ENCODE peak calls at places on chromosomes 3 and 15, in eight cellular contexts. P is type B pancreatic cell, J is OCI-LY7, H is testis, C is pancreas, B is astrocyte of the spinal cord, I is fibroblast of the aortic adventitia, R is right lobe of liver. Q is an unnamed sample.

GRCh38 chr3:8421267-8421666 is 80.4 kb upstream of the LMCD1 start:
- DNase-seq in P (no peak), J (peak), H (no peak), C (no peak), B (no peak), I (no peak), R (no peak), Q (no peak)

GRCh38 chr3:50592568-50592967 is 19.0 kb downstream of the CISH start:
- DNase-seq in P (no peak), J (no peak), H (no peak), C (no peak), B (no peak), I (no peak), R (no peak), Q (no peak)

GRCh38 chr15:89665449-89666146 is 10.3 kb upstream of the KIF7 start:
- DNase-seq in P (no peak), J (no peak), H (peak), C (peak), B (peak), I (peak), R (no peak), Q (peak)

GRCh38 chr3:62379206-62379834 is 6.0 kb upstream of the FEZF2 start:
- DNase-seq in P (no peak), J (no peak), H (no peak), C (no peak), B (no peak), I (no peak), R (no peak), Q (no peak)

GRCh38 chr15:77619883-77620282 is 12.8 kb downstream of the LINGO1 start:
- DNase-seq in P (no peak), J (no peak), H (no peak), C (no peak), B (no peak), I (no peak), R (no peak), Q (no peak)

GRCh38 chr3:150094150-150094932 is 123.6 kb upstream of the PFN2 start:
- DNase-seq in P (no peak), J (no peak), H (no peak), C (no peak), B (peak), I (no peak), R (no peak), Q (no peak)

GRCh38 chr15:75167588-75168076 is 34.0 kb upstream of the C15orf39 start:
- DNase-seq in P (no peak), J (no peak), H (no peak), C (no peak), B (peak), I (peak), R (no peak), Q (no peak)

GRCh38 chr15:76309561-76310330 is 1.5 kb downstream of the ETFA start:
- DNase-seq in P (no peak), J (no peak), H (no peak), C (no peak), B (no peak), I (peak), R (no peak), Q (no peak)

GRCh38 chr3:64267774-64268604 is 42.7 kb upstream of the PRICKLE2 start:
- DNase-seq in P (no peak), J (no peak), H (peak), C (no peak), B (peak), I (peak), R (peak), Q (no peak)

GRCh38 chr3:171980578-171981270 is 58.7 kb upstream of the FNDC3B start:
- DNase-seq in P (no peak), J (peak), H (no peak), C (no peak), B (no peak), I (peak), R (no peak), Q (no peak)

GRCh38 chr3:31909455-31909854 is 71.6 kb downstream of the OSBPL10 start:
- DNase-seq in P (no peak), J (no peak), H (no peak), C (no peak), B (no peak), I (no peak), R (no peak), Q (no peak)

GRCh38 chr15:39908186-39908585 is 11.9 kb downstream of the GPR176 start:
- DNase-seq in P (no peak), J (no peak), H (no peak), C (no peak), B (peak), I (peak), R (no peak), Q (no peak)

GRCh38 chr3:141105828-141106628 is 54.9 kb downstream of the SPSB4 start:
- DNase-seq in P (no peak), J (peak), H (peak), C (peak), B (peak), I (peak), R (no peak), Q (peak)

GRCh38 chr3:152038491-152038890 is 165.0 kb downstream of the SUCNR1 start:
- DNase-seq in P (no peak), J (no peak), H (no peak), C (no peak), B (no peak), I (peak), R (no peak), Q (no peak)

GRCh38 chr3:43865376-43865775 is 174.6 kb downstream of the ABHD5 start:
- DNase-seq in P (no peak), J (no peak), H (no peak), C (no peak), B (no peak), I (no peak), R (no peak), Q (no peak)

GRCh38 chr3:157073810-157074209 is 86.1 kb downstream of the CCNL1 start:
- DNase-seq in P (no peak), J (no peak), H (no peak), C (no peak), B (peak), I (peak), R (no peak), Q (no peak)

GRCh38 chr3:194134231-194134756 is 1.7 kb upstream of the HES1 start:
- DNase-seq in P (peak), J (peak), H (peak), C (no peak), B (no peak), I (peak), R (no peak), Q (peak)

GRCh38 chr3:170802164-170803151 is 67.5 kb downstream of the RPL22L1 start:
- DNase-seq in P (no peak), J (no peak), H (peak), C (no peak), B (peak), I (peak), R (no peak), Q (no peak)

GRCh38 chr3:194844046-194844445 is 158.4 kb downstream of the FAM43A start:
- DNase-seq in P (no peak), J (no peak), H (no peak), C (no peak), B (no peak), I (no peak), R (no peak), Q (no peak)

GRCh38 chr3:196868297-196868661 is 559 bp downstream of the SENP5 start:
- DNase-seq in P (no peak), J (peak), H (peak), C (no peak), B (no peak), I (peak), R (no peak), Q (peak)

GRCh38 chr3:70824078-70824477 is 511.6 kb upstream of the MDFIC2 start:
- DNase-seq in P (no peak), J (no peak), H (no peak), C (no peak), B (peak), I (peak), R (no peak), Q (no peak)

GRCh38 chr3:47661121-47661752 is 82.6 kb upstream of the CSPG5 start:
- DNase-seq in P (no peak), J (no peak), H (no peak), C (peak), B (peak), I (peak), R (no peak), Q (no peak)

GRCh38 chr15:55319537-55320325 is 709 bp downstream of the PIGB start:
- DNase-seq in P (no peak), J (peak), H (peak), C (no peak), B (peak), I (peak), R (no peak), Q (peak)

GRCh38 chr3:194450341-194450740 is 36.5 kb downstream of the ATP13A3 start:
- DNase-seq in P (no peak), J (no peak), H (no peak), C (no peak), B (no peak), I (no peak), R (no peak), Q (no peak)

GRCh38 chr3:172467170-172467824 is 19.0 kb upstream of the GHSR start:
- DNase-seq in P (no peak), J (no peak), H (no peak), C (no peak), B (peak), I (no peak), R (no peak), Q (no peak)

GRCh38 chr15:70478251-70478990 is 284.9 kb downstream of the UACA start:
- DNase-seq in P (no peak), J (peak), H (no peak), C (no peak), B (no peak), I (no peak), R (no peak), Q (peak)

GRCh38 chr3:47475029-47475569 is 642 bp downstream of the SCAP start:
- DNase-seq in P (no peak), J (no peak), H (peak), C (no peak), B (peak), I (peak), R (no peak), Q (no peak)

GRCh38 chr3:171646357-171647133 is 163.7 kb downstream of the PLD1 start:
- DNase-seq in P (no peak), J (peak), H (no peak), C (no peak), B (peak), I (peak), R (no peak), Q (peak)

GRCh38 chr3:56355570-56356185 is 112.6 kb downstream of the ERC2 start:
- DNase-seq in P (no peak), J (no peak), H (no peak), C (no peak), B (peak), I (no peak), R (no peak), Q (no peak)

GRCh38 chr3:158261371-158261991 is 151.6 kb downstream of the RSRC1 start:
- DNase-seq in P (no peak), J (no peak), H (no peak), C (no peak), B (peak), I (no peak), R (no peak), Q (no peak)
- TF ChIP-seq CTCF in P (no peak), J (no peak), H (no peak), C (no peak), B (no peak), I (no peak), R (no peak), Q (no peak)

DNA sequence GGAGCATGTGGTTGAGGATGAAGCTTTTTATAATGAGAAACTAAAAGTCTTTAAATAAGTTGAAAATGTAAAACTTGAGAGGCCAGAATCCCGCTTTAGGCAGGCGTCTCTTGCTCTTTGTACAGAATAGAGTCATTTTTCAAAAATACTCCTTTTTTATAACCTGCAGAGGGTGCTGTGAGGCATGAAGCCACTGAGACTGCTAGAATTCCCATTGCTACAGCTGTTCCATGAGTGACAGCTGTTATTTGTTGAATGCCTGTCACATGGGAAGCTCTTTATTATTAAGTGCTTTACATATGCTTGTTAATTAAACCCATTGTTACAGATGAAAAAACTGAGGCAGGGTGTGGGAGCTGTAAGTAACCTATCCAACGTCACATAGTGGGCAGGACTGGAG is 18.5 kb downstream of the MINAR1 start:
- DNase-seq in P (no peak), J (peak), H (no peak), C (no peak), B (no peak), I (no peak), R (no peak), Q (no peak)
- TF ChIP-seq CTCF in P (peak), J (peak), H (no peak), C (no peak), B (peak), I (no peak), R (no peak), Q (no peak)

GRCh38 chr3:18127181-18127863 is 297.8 kb downstream of the SATB1 start:
- DNase-seq in P (no peak), J (peak), H (no peak), C (no peak), B (no peak), I (no peak), R (no peak), Q (peak)
- TF ChIP-seq CTCF in P (no peak), J (peak), H (no peak), C (no peak), B (no peak), I (no peak), R (no peak), Q (no peak)

DNA sequence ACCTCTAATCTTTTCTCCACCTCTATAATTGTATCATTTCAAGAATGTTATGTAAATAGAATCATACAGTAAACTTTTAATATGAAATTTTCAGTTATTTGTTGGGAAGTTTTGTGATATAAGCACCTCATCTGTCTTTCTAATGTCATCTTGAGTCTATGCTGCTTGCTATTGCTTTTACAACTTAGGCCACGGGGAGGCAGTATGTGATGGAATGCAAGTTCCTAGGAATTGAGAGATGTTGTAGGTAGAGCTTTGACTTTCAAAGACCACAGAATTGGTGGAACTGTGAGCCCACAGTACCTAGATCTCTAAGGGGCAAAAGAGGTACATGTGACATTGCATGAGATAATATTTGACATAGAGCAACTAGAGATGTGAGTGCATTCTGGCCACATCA is 328.3 kb downstream of the MFSD1 start:
- DNase-seq in P (no peak), J (no peak), H (peak), C (no peak), B (no peak), I (peak), R (no peak), Q (no peak)
- TF ChIP-seq CTCF in P (peak), J (peak), H (no peak), C (no peak), B (peak), I (peak), R (peak), Q (peak)

GRCh38 chr15:37132826-37133417 is 32.6 kb upstream of the MEIS2 start:
- DNase-seq in P (no peak), J (no peak), H (no peak), C (no peak), B (no peak), I (no peak), R (no peak), Q (no peak)

GRCh38 chr15:37134699-37135131 is 34.4 kb upstream of the MEIS2 start:
- DNase-seq in P (no peak), J (peak), H (peak), C (no peak), B (peak), I (peak), R (no peak), Q (no peak)

GRCh38 chr15:37134244-37134643 is 33.9 kb upstream of the MEIS2 start:
- DNase-seq in P (no peak), J (no peak), H (no peak), C (no peak), B (no peak), I (peak), R (no peak), Q (no peak)

GRCh38 chr15:37135225-37135624 is 34.9 kb upstream of the MEIS2 start:
- DNase-seq in P (no peak), J (peak), H (no peak), C (no peak), B (no peak), I (no peak), R (no peak), Q (no peak)

DNA sequence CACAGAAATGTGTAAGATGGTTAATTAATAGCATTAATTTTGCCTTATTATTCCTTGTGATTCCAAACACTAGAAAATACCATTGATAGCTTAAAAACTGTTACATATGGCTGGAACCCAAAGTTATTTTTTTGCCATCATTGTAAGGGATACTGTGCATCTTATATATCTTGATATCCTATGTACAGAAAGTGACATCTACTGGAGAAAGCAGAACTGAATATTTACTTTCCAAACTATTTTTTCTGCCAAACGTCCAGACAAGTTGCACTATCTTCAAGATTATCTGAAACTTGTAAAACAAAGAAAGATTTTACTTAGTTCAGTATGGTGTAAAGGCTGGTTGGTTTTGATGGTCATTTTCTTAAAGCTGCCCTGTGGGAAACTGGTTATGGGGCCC is 33.3 kb upstream of the MEIS2 start:
- DNase-seq in P (no peak), J (peak), H (no peak), C (no peak), B (peak), I (peak), R (no peak), Q (no peak)
- TF ChIP-seq CTCF in P (peak), J (peak), H (no peak), C (no peak), B (peak), I (peak), R (peak), Q (no peak)

DNA sequence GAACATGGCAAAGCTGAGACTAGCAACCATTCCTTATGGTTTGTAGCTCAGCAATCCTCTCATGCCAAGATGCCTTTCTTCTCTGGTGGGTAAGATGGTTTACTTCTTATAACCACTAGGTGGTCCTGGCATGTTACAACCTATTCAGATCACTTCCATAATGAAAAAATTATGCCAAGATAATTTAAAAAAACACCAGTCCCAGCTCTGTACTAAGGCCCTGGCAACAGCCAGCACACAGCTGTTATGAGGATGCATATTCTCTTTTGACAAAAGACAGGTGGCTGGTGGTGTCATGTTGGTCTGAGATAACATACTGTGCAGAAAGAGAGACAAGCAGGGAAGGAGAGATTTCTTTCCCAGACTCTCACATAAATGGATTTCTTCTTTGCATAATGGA is 65.7 kb upstream of the FRMD4B start:
- DNase-seq in P (no peak), J (no peak), H (no peak), C (no peak), B (no peak), I (no peak), R (no peak), Q (no peak)
- TF ChIP-seq CTCF in P (peak), J (peak), H (no peak), C (no peak), B (peak), I (peak), R (no peak), Q (no peak)

DNA sequence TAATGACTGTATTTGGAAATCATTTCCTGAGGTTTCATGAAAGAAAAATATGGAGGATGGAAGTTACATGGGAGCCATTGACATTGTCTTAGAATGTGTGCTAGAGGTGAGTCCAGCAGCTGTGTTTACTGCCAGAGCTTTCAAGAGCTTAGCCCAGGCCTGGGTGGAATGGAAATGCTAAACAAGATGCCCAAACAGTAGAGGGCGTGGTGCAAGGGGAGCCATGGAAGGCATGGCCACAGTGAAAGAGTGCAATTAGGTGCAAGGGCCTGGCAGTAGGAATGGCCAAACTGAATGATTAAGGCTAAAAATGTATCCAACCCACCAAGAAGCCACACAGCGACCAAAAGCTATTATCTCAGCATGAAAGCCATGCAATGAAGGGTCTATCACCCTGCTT is 257.7 kb upstream of the NR2F2 start:
- DNase-seq in P (no peak), J (no peak), H (no peak), C (no peak), B (no peak), I (no peak), R (no peak), Q (no peak)
- TF ChIP-seq CTCF in P (no peak), J (no peak), H (no peak), C (no peak), B (peak), I (no peak), R (no peak), Q (no peak)